ENCODE peak calls at places on chromosomes 16 and 17, in eight cellular contexts. A is heart right ventricle; V is midbrain; N is activated T-cell treated with anti-CD3 and anti-CD28 coated beads, Interleukin-2, amount 50 U/mL, for 4 hours; Y is stimulated activated CD4-positive, alpha-beta T cell treated with anti-CD3 and anti-CD28 coated beads, Interleukin-1b, Interleukin-23, amount 100 ng/mL, for 1 hour; U is Jurkat, Clone E6-1; W is right atrium auricular region; B is NCI-H1436. T is an unnamed sample.

GRCh38 chr16:49482690-49483089 is 109.1 kb downstream of the C16orf78 start:
- DNase-seq in A (no peak), V (no peak), N (no peak), Y (no peak), U (no peak), W (no peak), B (no peak), T (no peak)

GRCh38 chr16:56370185-56370584 is 55.2 kb downstream of the AMFR start:
- DNase-seq in A (no peak), V (no peak), N (no peak), Y (no peak), U (no peak), W (no peak), B (no peak), T (no peak)

GRCh38 chr16:84341533-84342295 is 26.6 kb upstream of the ATP2C2 start:
- DNase-seq in A (no peak), V (no peak), N (no peak), Y (no peak), U (no peak), W (no peak), B (no peak), T (no peak)

GRCh38 chr17:64006361-64007088 is 8.4 kb downstream of the PRR29 start:
- DNase-seq in A (peak), V (no peak), N (no peak), Y (no peak), U (no peak), W (peak), B (no peak), T (no peak)

GRCh38 chr17:9981344-9981915 is 76.4 kb upstream of the RCVRN start:
- DNase-seq in A (no peak), V (no peak), N (no peak), Y (no peak), U (no peak), W (no peak), B (no peak), T (no peak)

GRCh38 chr17:77609553-77610517 is 348.7 kb upstream of the TNRC6C start:
- DNase-seq in A (no peak), V (no peak), N (peak), Y (peak), U (peak), W (no peak), B (no peak), T (no peak)

GRCh38 chr16:67910162-67910561 is 17.1 kb downstream of the PSKH1 start:
- DNase-seq in A (no peak), V (peak), N (no peak), Y (no peak), U (peak), W (no peak), B (no peak), T (no peak)

GRCh38 chr17:32774286-32775084 is 102.4 kb downstream of the MYO1D start:
- DNase-seq in A (no peak), V (no peak), N (no peak), Y (no peak), U (no peak), W (no peak), B (no peak), T (no peak)

GRCh38 chr16:68367034-68367433 is 56.2 kb downstream of the PRMT7 start:
- DNase-seq in A (no peak), V (no peak), N (peak), Y (no peak), U (no peak), W (no peak), B (no peak), T (no peak)

GRCh38 chr17:40884708-40885512 is at the start of gene KRT20:
- DNase-seq in A (no peak), V (no peak), N (no peak), Y (no peak), U (peak), W (no peak), B (no peak), T (no peak)

GRCh38 chr16:18832021-18832420 is 30.7 kb upstream of the ARL6IP1 start:
- DNase-seq in A (no peak), V (no peak), N (no peak), Y (no peak), U (no peak), W (no peak), B (no peak), T (no peak)

GRCh38 chr17:79052131-79052530 is 22.5 kb upstream of the ENGASE start:
- DNase-seq in A (no peak), V (no peak), N (no peak), Y (no peak), U (no peak), W (no peak), B (no peak), T (no peak)

GRCh38 chr17:66752411-66752810 is 82.5 kb upstream of the CACNG5 start:
- DNase-seq in A (no peak), V (no peak), N (no peak), Y (no peak), U (no peak), W (no peak), B (no peak), T (no peak)

GRCh38 chr16:12268602-12269001 is 292.1 kb downstream of the SNX29 start:
- DNase-seq in A (no peak), V (no peak), N (no peak), Y (no peak), U (no peak), W (no peak), B (no peak), T (no peak)

GRCh38 chr17:77329741-77330531 is 189.2 kb downstream of the SEC14L1 start:
- DNase-seq in A (peak), V (no peak), N (no peak), Y (no peak), U (no peak), W (peak), B (no peak), T (no peak)

GRCh38 chr16:30395155-30395991 is at the start of gene ZNF48:
- DNase-seq in A (peak), V (peak), N (peak), Y (no peak), U (no peak), W (peak), B (peak), T (no peak)

GRCh38 chr17:63406689-63407330 is 39.3 kb downstream of the CYB561 start:
- DNase-seq in A (peak), V (peak), N (peak), Y (peak), U (peak), W (peak), B (peak), T (peak)

GRCh38 chr16:912684-913613 is 57.8 kb downstream of the LMF1 start:
- DNase-seq in A (no peak), V (peak), N (no peak), Y (no peak), U (no peak), W (no peak), B (no peak), T (no peak)

GRCh38 chr16:74216319-74216718 is 80.3 kb upstream of the PSMD7 start:
- DNase-seq in A (no peak), V (no peak), N (no peak), Y (no peak), U (no peak), W (no peak), B (no peak), T (no peak)

GRCh38 chr17:15648384-15648783 is 28.9 kb upstream of the FBXW10B start:
- DNase-seq in A (no peak), V (no peak), N (no peak), Y (no peak), U (no peak), W (no peak), B (no peak), T (no peak)

GRCh38 chr17:19769946-19770652 is 22.0 kb upstream of the ALDH3A1 start:
- DNase-seq in A (no peak), V (no peak), N (no peak), Y (no peak), U (no peak), W (peak), B (no peak), T (no peak)

GRCh38 chr16:1075546-1075945 is 3.0 kb downstream of the SSTR5 start:
- DNase-seq in A (no peak), V (no peak), N (no peak), Y (no peak), U (no peak), W (no peak), B (no peak), T (no peak)

GRCh38 chr17:44284024-44284400 is 16.1 kb upstream of the SLC4A1 start:
- DNase-seq in A (no peak), V (no peak), N (no peak), Y (no peak), U (no peak), W (no peak), B (no peak), T (no peak)

T was measured in thoracic aorta.